ENCODE peak calls at places on chromosome 20, in five cellular contexts. N is NAMALWA; D is body of pancreas; H is GM13977; K is stimulated activated CD4-positive, alpha-beta T cell treated with anti-CD3 and anti-CD28 coated beads, TNF-alpha, amount 100 ng/mL, for 48 hours. M is an unnamed sample.
A peak's percentile ranks its signal among the peaks of the same experiment; 100 is the strongest.

GRCh38 chr20:43241057-43241702 is 51.5 kb upstream of the PTPRT start:
- DNase-seq in N (no peak), D (no peak), H (no peak), K (no peak), M (no peak)

GRCh38 chr20:3729811-3730550 is 2.5 kb upstream of the HSPA12B start:
- DNase-seq in N (no peak), D (no peak), H (no peak), K (no peak), M (no peak)

GRCh38 chr20:6718660-6719059 is 48.8 kb upstream of the BMP2 start:
- DNase-seq in N (no peak), D (no peak), H (no peak), K (no peak), M (no peak)

GRCh38 chr20:34175072-34175471 is 63.0 kb upstream of the EIF2S2 start:
- DNase-seq in N (no peak), D (no peak), H (no peak), K (no peak), M (no peak)

GRCh38 chr20:25273046-25273445 is 25.2 kb downstream of the PYGB start:
- DNase-seq in N (no peak), D (no peak), H (no peak), K (no peak), M (no peak)

GRCh38 chr20:49328790-49329189 is 50.9 kb upstream of the ZNFX1 start:
- DNase-seq in N (no peak), D (no peak), H (no peak), K (no peak), M (no peak)

GRCh38 chr20:24095753-24096152 is 107.2 kb upstream of the GGTLC1 start:
- DNase-seq in N (no peak), D (peak; percentile 42), H (no peak), K (no peak), M (no peak)

GRCh38 chr20:840858-841567 is 7.5 kb downstream of the FAM110A start:
- DNase-seq in N (no peak), D (peak; percentile 74), H (peak; percentile 50), K (no peak), M (no peak)

GRCh38 chr20:48329676-48330644 is 497.8 kb downstream of the PREX1 start:
- DNase-seq in N (peak; percentile 22), D (no peak), H (peak; percentile 60), K (no peak), M (peak; percentile 47)

GRCh38 chr20:43409041-43409913 is 48.4 kb upstream of the SRSF6 start:
- DNase-seq in N (peak; percentile 52), D (no peak), H (no peak), K (no peak), M (no peak)

GRCh38 chr20:33656783-33657703 is 5.1 kb upstream of the C20orf144 start:
- DNase-seq in N (no peak), D (no peak), H (no peak), K (no peak), M (no peak)

GRCh38 chr20:63568170-63568981 is 5.7 kb downstream of the HELZ2 start:
- DNase-seq in N (no peak), D (no peak), H (no peak), K (no peak), M (no peak)

GRCh38 chr20:15756001-15756400 is 817.2 kb downstream of the KIF16B start:
- DNase-seq in N (no peak), D (no peak), H (no peak), K (no peak), M (no peak)

GRCh38 chr20:58393299-58393698 is 4.3 kb downstream of the VAPB start:
- DNase-seq in N (no peak), D (no peak), H (no peak), K (no peak), M (no peak)

GRCh38 chr20:4047614-4048013 is 32.3 kb upstream of the RNF24 start:
- DNase-seq in N (no peak), D (no peak), H (no peak), K (no peak), M (no peak)

GRCh38 chr20:62461157-62461556 is 14.6 kb downstream of the GATA5 start:
- DNase-seq in N (no peak), D (no peak), H (no peak), K (no peak), M (no peak)

GRCh38 chr20:34318609-34319443 is 15.7 kb upstream of the AHCY start:
- DNase-seq in N (no peak), D (no peak), H (no peak), K (no peak), M (no peak)

GRCh38 chr20:7087803-7088202 is 320.3 kb downstream of the BMP2 start:
- DNase-seq in N (no peak), D (no peak), H (no peak), K (no peak), M (no peak)

GRCh38 chr20:51494241-51495110 is 48.0 kb downstream of the NFATC2 start:
- DNase-seq in N (no peak), D (no peak), H (no peak), K (no peak), M (no peak)

GRCh38 chr20:25245461-25245860 is 2.4 kb upstream of the PYGB start:
- DNase-seq in N (no peak), D (no peak), H (no peak), K (no peak), M (no peak)

GRCh38 chr20:48797275-48797825 is 30.4 kb downstream of the PREX1 start:
- DNase-seq in N (no peak), D (no peak), H (no peak), K (no peak), M (no peak)

GRCh38 chr20:9507544-9508239 is 6.7 kb upstream of the LAMP5 start:
- DNase-seq in N (no peak), D (no peak), H (no peak), K (no peak), M (no peak)

GRCh38 chr20:16514145-16514544 is 59.1 kb downstream of the KIF16B start:
- DNase-seq in N (no peak), D (no peak), H (no peak), K (no peak), M (no peak)

GRCh38 chr20:57620274-57620990 is at the start of gene ZBP1:
- DNase-seq in N (peak; percentile 96), D (no peak), H (peak; percentile 86), K (no peak), M (peak; percentile 85)

GRCh38 chr20:21613512-21613911 is 92.0 kb upstream of the PAX1 start:
- DNase-seq in N (no peak), D (no peak), H (no peak), K (no peak), M (no peak)

GRCh38 chr20:25858495-25859425 is 162.1 kb upstream of the ZNF337 start:
- DNase-seq in N (no peak), D (no peak), H (no peak), K (no peak), M (no peak)

GRCh38 chr20:3323398-3323797 is 84.1 kb downstream of the DNAAF9 start:
- DNase-seq in N (no peak), D (no peak), H (no peak), K (no peak), M (no peak)

GRCh38 chr20:2349801-2350200 is 30.9 kb upstream of the TGM6 start:
- DNase-seq in N (no peak), D (no peak), H (no peak), K (no peak), M (no peak)

GRCh38 chr20:50242178-50242514 is 51.5 kb downstream of the CEBPB start:
- DNase-seq in N (no peak), D (no peak), H (no peak), K (no peak), M (no peak)

GRCh38 chr20:9514461-9515210 is at the start of gene LAMP5:
- DNase-seq in N (peak; percentile 27), D (peak; percentile 33), H (no peak), K (no peak), M (no peak)

GRCh38 chr20:57647933-57648785 is 27.9 kb upstream of the ZBP1 start:
- DNase-seq in N (no peak), D (no peak), H (no peak), K (no peak), M (no peak)

GRCh38 chr20:15328084-15328483 is 990.7 kb upstream of the FLRT3 start:
- DNase-seq in N (no peak), D (no peak), H (no peak), K (no peak), M (no peak)

M was measured in GM10248.